ENCODE peak calls at places on chromosomes 6 and 20, in five cellular contexts. One of them, this sample, is unnamed.

GRCh38 chr20:44495257-44495656 is 19.6 kb downstream of the TTPAL start:
- DNase-seq in fibroblast of lung: peak
- DNase-seq in dorsolateral prefrontal cortex: no peak
- DNase-seq in BJ: peak
- DNase-seq in fibroblast of the aortic adventitia: peak
- DNase-seq in this sample: peak

GRCh38 chr6:131182991-131183425 is 47.7 kb downstream of the AKAP7 start:
- DNase-seq in fibroblast of lung: peak
- DNase-seq in dorsolateral prefrontal cortex: no peak
- DNase-seq in BJ: no peak
- DNase-seq in fibroblast of the aortic adventitia: peak
- DNase-seq in this sample: peak

GRCh38 chr20:36786246-36786645 is 12.7 kb upstream of the DSN1 start:
- DNase-seq in fibroblast of lung: no peak
- DNase-seq in dorsolateral prefrontal cortex: no peak
- DNase-seq in BJ: no peak
- DNase-seq in fibroblast of the aortic adventitia: no peak
- DNase-seq in this sample: no peak

GRCh38 chr6:105043979-105044378 is 87.1 kb downstream of the LIN28B start:
- DNase-seq in fibroblast of lung: no peak
- DNase-seq in dorsolateral prefrontal cortex: no peak
- DNase-seq in BJ: no peak
- DNase-seq in fibroblast of the aortic adventitia: no peak
- DNase-seq in this sample: no peak

GRCh38 chr6:42911171-42912021 is 4.5 kb upstream of the PTCRA start:
- DNase-seq in fibroblast of lung: no peak
- DNase-seq in dorsolateral prefrontal cortex: peak
- DNase-seq in BJ: no peak
- DNase-seq in fibroblast of the aortic adventitia: no peak
- DNase-seq in this sample: no peak

GRCh38 chr20:18719426-18719825 is 94.2 kb upstream of the SCP2D1 start:
- DNase-seq in fibroblast of lung: peak
- DNase-seq in dorsolateral prefrontal cortex: no peak
- DNase-seq in BJ: no peak
- DNase-seq in fibroblast of the aortic adventitia: no peak
- DNase-seq in this sample: peak

GRCh38 chr6:166010136-166010535 is 157.5 kb downstream of the TBXT start:
- DNase-seq in fibroblast of lung: no peak
- DNase-seq in dorsolateral prefrontal cortex: no peak
- DNase-seq in BJ: no peak
- DNase-seq in fibroblast of the aortic adventitia: no peak
- DNase-seq in this sample: no peak

GRCh38 chr6:18088419-18089296 is 33.8 kb downstream of the NHLRC1 start:
- DNase-seq in fibroblast of lung: no peak
- DNase-seq in dorsolateral prefrontal cortex: no peak
- DNase-seq in BJ: no peak
- DNase-seq in fibroblast of the aortic adventitia: no peak
- DNase-seq in this sample: no peak

GRCh38 chr20:20364747-20365558 is 3.0 kb upstream of the INSM1 start:
- DNase-seq in fibroblast of lung: no peak
- DNase-seq in dorsolateral prefrontal cortex: no peak
- DNase-seq in BJ: no peak
- DNase-seq in fibroblast of the aortic adventitia: no peak
- DNase-seq in this sample: no peak

GRCh38 chr20:20365593-20365992 is 2.3 kb upstream of the INSM1 start:
- DNase-seq in fibroblast of lung: no peak
- DNase-seq in dorsolateral prefrontal cortex: no peak
- DNase-seq in BJ: no peak
- DNase-seq in fibroblast of the aortic adventitia: no peak
- DNase-seq in this sample: no peak

GRCh38 chr20:20364016-20364746 is 3.7 kb upstream of the INSM1 start:
- DNase-seq in fibroblast of lung: no peak
- DNase-seq in dorsolateral prefrontal cortex: no peak
- DNase-seq in BJ: no peak
- DNase-seq in fibroblast of the aortic adventitia: no peak
- DNase-seq in this sample: no peak

GRCh38 chr20:20362774-20363435 is 5.0 kb upstream of the INSM1 start:
- DNase-seq in fibroblast of lung: no peak
- DNase-seq in dorsolateral prefrontal cortex: peak
- DNase-seq in BJ: no peak
- DNase-seq in fibroblast of the aortic adventitia: no peak
- DNase-seq in this sample: no peak

DNA sequence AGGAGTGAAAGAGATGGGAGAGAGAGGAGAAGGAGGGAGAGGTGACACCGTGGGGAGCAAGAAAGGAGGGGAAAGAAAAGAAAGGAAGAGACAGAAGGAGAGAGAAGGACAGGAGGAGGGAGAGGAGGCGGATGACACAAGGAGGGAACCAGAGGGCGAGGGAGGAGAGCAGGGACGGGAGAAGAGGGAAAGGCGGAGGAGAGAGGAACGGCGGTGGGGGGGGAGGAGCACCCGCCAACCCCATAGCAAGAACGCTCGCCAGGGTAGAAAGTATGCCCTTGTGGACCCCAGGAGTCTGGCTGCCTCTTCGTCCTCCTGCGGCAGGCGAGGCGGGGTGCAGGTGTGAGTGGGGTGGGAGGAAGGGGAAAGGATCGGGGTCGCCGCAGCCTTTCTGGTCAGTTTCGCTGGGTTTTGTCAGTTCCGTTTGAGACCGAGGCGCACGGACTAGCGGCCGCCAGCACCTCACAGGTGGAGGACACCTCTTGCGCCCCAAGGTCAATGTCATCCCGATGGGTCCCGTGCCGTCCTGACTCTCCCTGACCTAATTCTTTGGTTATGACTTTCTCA is 4.4 kb upstream of the INSM1 start:
- DNase-seq in fibroblast of lung: no peak
- DNase-seq in dorsolateral prefrontal cortex: peak
- DNase-seq in BJ: no peak
- DNase-seq in fibroblast of the aortic adventitia: no peak
- DNase-seq in this sample: no peak
- H3K4me3 ChIP-seq in fibroblast of lung: no peak
- H3K4me3 ChIP-seq in dorsolateral prefrontal cortex: peak
- H3K4me3 ChIP-seq in BJ: no peak
- H3K4me3 ChIP-seq in fibroblast of the aortic adventitia: no peak
- H3K4me3 ChIP-seq in this sample: no peak

GRCh38 chr6:53281518-53282215 is 67.1 kb downstream of the ELOVL5 start:
- DNase-seq in fibroblast of lung: no peak
- DNase-seq in dorsolateral prefrontal cortex: no peak
- DNase-seq in BJ: no peak
- DNase-seq in fibroblast of the aortic adventitia: no peak
- DNase-seq in this sample: no peak

GRCh38 chr6:53282234-53282633 is 66.5 kb downstream of the ELOVL5 start:
- DNase-seq in fibroblast of lung: no peak
- DNase-seq in dorsolateral prefrontal cortex: no peak
- DNase-seq in BJ: no peak
- DNase-seq in fibroblast of the aortic adventitia: no peak
- DNase-seq in this sample: peak

GRCh38 chr6:53282741-53283140 is 66.0 kb downstream of the ELOVL5 start:
- DNase-seq in fibroblast of lung: no peak
- DNase-seq in dorsolateral prefrontal cortex: no peak
- DNase-seq in BJ: no peak
- DNase-seq in fibroblast of the aortic adventitia: no peak
- DNase-seq in this sample: no peak

GRCh38 chr6:53279301-53279700 is 69.4 kb downstream of the ELOVL5 start:
- DNase-seq in fibroblast of lung: no peak
- DNase-seq in dorsolateral prefrontal cortex: no peak
- DNase-seq in BJ: no peak
- DNase-seq in fibroblast of the aortic adventitia: no peak
- DNase-seq in this sample: no peak

GRCh38 chr6:53280207-53280606 is 68.5 kb downstream of the ELOVL5 start:
- DNase-seq in fibroblast of lung: no peak
- DNase-seq in dorsolateral prefrontal cortex: no peak
- DNase-seq in BJ: no peak
- DNase-seq in fibroblast of the aortic adventitia: no peak
- DNase-seq in this sample: no peak
- TF ChIP-seq CTCF in fibroblast of lung: no peak
- TF ChIP-seq CTCF in dorsolateral prefrontal cortex: no peak
- TF ChIP-seq CTCF in BJ: no peak
- TF ChIP-seq CTCF in fibroblast of the aortic adventitia: no peak
- TF ChIP-seq CTCF in this sample: no peak

DNA sequence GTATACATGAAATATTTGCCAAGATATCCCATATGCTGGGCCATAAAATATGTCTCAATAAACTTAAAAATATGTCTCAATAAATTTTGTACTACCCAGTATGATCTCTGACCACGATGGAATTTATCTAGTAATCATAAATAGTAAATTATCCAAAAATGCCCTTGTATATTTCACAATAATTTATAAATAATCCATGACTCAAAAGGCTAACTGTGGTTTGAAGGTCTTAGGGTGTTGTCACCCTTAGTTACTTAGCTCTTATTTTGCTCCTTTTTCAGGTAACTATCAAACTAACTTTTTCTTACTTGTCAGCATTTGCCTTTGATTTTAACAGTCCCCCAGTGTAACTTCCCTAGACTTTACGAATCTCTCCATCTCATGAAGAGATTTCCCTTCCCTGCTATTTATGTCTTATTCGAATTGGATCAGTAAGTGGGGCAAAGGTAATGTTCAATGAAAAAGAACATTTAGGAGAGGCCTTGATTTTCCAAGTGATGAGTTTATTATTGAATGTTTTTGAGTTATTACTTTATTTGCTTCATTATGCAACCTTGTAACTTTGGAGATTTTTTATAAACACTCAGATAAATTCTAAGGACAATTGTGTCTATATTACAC is 109.0 kb upstream of the THBS2 start:
- DNase-seq in fibroblast of lung: no peak
- DNase-seq in dorsolateral prefrontal cortex: no peak
- DNase-seq in BJ: no peak
- DNase-seq in fibroblast of the aortic adventitia: no peak
- DNase-seq in this sample: no peak
- H3K4me3 ChIP-seq in fibroblast of lung: no peak
- H3K4me3 ChIP-seq in dorsolateral prefrontal cortex: no peak
- H3K4me3 ChIP-seq in BJ: no peak
- H3K4me3 ChIP-seq in fibroblast of the aortic adventitia: no peak
- H3K4me3 ChIP-seq in this sample: no peak

GRCh38 chr6:84796343-84796742 is 31.9 kb upstream of the TBX18 start:
- DNase-seq in fibroblast of lung: no peak
- DNase-seq in dorsolateral prefrontal cortex: no peak
- DNase-seq in BJ: no peak
- DNase-seq in fibroblast of the aortic adventitia: no peak
- DNase-seq in this sample: no peak
- TF ChIP-seq CTCF in fibroblast of lung: no peak
- TF ChIP-seq CTCF in dorsolateral prefrontal cortex: no peak
- TF ChIP-seq CTCF in BJ: no peak
- TF ChIP-seq CTCF in fibroblast of the aortic adventitia: no peak
- TF ChIP-seq CTCF in this sample: no peak

DNA sequence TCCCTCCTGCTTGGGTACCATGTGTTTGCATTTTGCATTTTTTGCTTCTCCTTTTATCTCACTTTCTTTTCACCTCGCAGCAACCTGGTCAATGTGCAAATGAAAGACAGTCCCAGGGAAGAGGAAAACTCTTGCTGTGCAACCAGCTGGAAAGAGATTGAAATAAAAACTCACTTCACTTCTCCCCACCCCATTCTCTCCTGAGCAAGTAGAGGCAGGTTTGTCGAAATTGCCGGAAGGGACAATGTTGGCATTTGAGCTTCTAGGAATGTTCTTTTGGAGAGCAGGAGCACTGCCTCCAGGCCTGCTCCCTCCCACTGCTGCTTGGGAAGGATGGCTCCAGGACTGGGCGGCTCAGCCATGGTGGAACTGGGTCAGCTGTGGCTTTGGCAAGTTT is 30.6 kb downstream of the KCNG1 start:
- DNase-seq in fibroblast of lung: no peak
- DNase-seq in dorsolateral prefrontal cortex: no peak
- DNase-seq in BJ: no peak
- DNase-seq in fibroblast of the aortic adventitia: no peak
- DNase-seq in this sample: no peak
- H3K4me3 ChIP-seq in fibroblast of lung: no peak
- H3K4me3 ChIP-seq in dorsolateral prefrontal cortex: no peak
- H3K4me3 ChIP-seq in BJ: no peak
- H3K4me3 ChIP-seq in fibroblast of the aortic adventitia: no peak
- H3K4me3 ChIP-seq in this sample: no peak

GRCh38 chr6:163438940-163439335 is 24.4 kb downstream of the QKI start:
- DNase-seq in fibroblast of lung: peak
- DNase-seq in dorsolateral prefrontal cortex: peak
- DNase-seq in BJ: no peak
- DNase-seq in fibroblast of the aortic adventitia: no peak
- DNase-seq in this sample: no peak

GRCh38 chr6:163449076-163449475 is 34.6 kb downstream of the QKI start:
- DNase-seq in fibroblast of lung: no peak
- DNase-seq in dorsolateral prefrontal cortex: no peak
- DNase-seq in BJ: no peak
- DNase-seq in fibroblast of the aortic adventitia: no peak
- DNase-seq in this sample: no peak

GRCh38 chr6:163446529-163446928 is 32.0 kb downstream of the QKI start:
- DNase-seq in fibroblast of lung: no peak
- DNase-seq in dorsolateral prefrontal cortex: no peak
- DNase-seq in BJ: no peak
- DNase-seq in fibroblast of the aortic adventitia: no peak
- DNase-seq in this sample: no peak

GRCh38 chr6:163442336-163442735 is 27.8 kb downstream of the QKI start:
- DNase-seq in fibroblast of lung: no peak
- DNase-seq in dorsolateral prefrontal cortex: no peak
- DNase-seq in BJ: no peak
- DNase-seq in fibroblast of the aortic adventitia: no peak
- DNase-seq in this sample: no peak

DNA sequence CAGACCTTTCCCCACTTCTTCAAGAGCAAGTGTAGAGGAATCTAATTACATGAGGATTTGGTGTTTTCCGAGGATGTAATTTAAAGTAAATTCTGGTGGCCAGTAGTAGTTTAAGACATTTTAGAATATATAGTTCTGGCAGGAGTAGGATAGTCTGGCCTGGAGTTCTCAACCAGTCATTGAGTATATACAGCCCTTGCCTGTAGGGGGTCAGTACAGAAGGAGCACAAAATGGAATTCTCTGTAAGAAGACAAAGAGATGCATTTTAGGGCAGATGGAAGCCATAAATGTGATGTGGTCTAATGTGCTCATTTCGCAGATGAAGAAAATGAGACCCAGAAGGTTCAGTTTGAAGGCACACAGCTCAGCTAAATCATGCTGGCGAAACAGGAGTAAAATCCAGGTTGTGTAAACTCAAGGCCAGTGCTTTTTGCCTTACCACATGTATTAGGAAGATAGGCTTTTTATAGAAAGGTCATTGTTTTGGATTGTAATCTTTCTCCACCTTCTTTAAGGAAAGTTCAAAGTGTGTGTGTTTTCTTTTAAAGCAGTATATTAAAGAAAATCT is 29.6 kb downstream of the QKI start:
- DNase-seq in fibroblast of lung: no peak
- DNase-seq in dorsolateral prefrontal cortex: no peak
- DNase-seq in BJ: no peak
- DNase-seq in fibroblast of the aortic adventitia: no peak
- DNase-seq in this sample: no peak
- TF ChIP-seq CTCF in fibroblast of lung: no peak
- TF ChIP-seq CTCF in dorsolateral prefrontal cortex: no peak
- TF ChIP-seq CTCF in BJ: no peak
- TF ChIP-seq CTCF in fibroblast of the aortic adventitia: peak
- TF ChIP-seq CTCF in this sample: no peak

DNA sequence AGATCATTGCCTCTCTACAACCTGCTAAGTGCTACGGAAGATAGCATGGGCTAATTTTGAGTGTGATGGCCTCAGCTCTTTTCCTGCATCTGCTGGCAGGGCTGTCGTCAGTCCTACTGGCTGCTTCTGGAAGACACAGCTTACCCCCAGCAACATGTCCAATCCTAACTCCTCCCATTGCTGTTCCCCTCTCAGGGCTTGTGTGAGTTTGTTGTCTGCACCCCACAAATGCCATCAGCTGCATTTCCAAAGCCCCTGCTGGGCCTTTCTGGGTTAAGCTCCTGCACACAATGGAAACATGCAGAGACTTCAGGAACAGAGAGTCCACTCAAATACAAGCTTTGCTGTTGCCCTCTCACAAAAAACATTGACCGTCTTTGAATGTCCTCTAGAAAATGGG is 84.7 kb downstream of the RNF182 start:
- DNase-seq in fibroblast of lung: no peak
- DNase-seq in dorsolateral prefrontal cortex: no peak
- DNase-seq in BJ: no peak
- DNase-seq in fibroblast of the aortic adventitia: no peak
- DNase-seq in this sample: no peak
- H3K4me3 ChIP-seq in fibroblast of lung: no peak
- H3K4me3 ChIP-seq in dorsolateral prefrontal cortex: no peak
- H3K4me3 ChIP-seq in BJ: no peak
- H3K4me3 ChIP-seq in fibroblast of the aortic adventitia: no peak
- H3K4me3 ChIP-seq in this sample: no peak